ENCODE peak calls at places on chromosomes 7 and 10, in seven cellular contexts. E is heart right ventricle; V is left ventricle myocardium inferior; L is effector memory CD8-positive, alpha-beta T cell; W is nephron progenitor cell; X is RCC 7860; P is HTR-8/SVneo. I is an unnamed sample.

GRCh38 chr10:73359492-73359891 is 828 bp upstream of the CFAP70 start:
- DNase-seq in L (no peak), P (no peak), W (no peak), V (no peak), X (no peak), E (no peak), I (no peak)

GRCh38 chr7:32357535-32358277 is 132.5 kb downstream of the LSM5 start:
- DNase-seq in P (no peak), X (no peak), L (no peak), V (no peak), E (no peak), W (no peak), I (no peak)

GRCh38 chr7:81155654-81156373 is 237.0 kb upstream of the SEMA3C start:
- DNase-seq in X (peak; percentile 100), E (no peak), W (no peak), V (no peak), L (no peak), P (no peak), I (no peak)

GRCh38 chr7:122306320-122307227 is 2.0 kb upstream of the FEZF1 start:
- DNase-seq in P (no peak), V (no peak), W (no peak), L (no peak), E (no peak), X (no peak), I (no peak)

GRCh38 chr10:86603256-86603655 is 51.1 kb upstream of the OPN4 start:
- DNase-seq in L (no peak), E (no peak), V (no peak), W (no peak), P (no peak), X (no peak), I (no peak)

GRCh38 chr10:113585949-113586348 is 33.1 kb downstream of the HABP2 start:
- DNase-seq in X (no peak), L (no peak), E (no peak), P (no peak), V (no peak), W (no peak), I (no peak)

GRCh38 chr7:92768501-92769360 is 67.6 kb downstream of the CDK6 start:
- DNase-seq in E (no peak), W (no peak), X (no peak), P (no peak), V (no peak), L (no peak), I (no peak)

GRCh38 chr7:130904031-130904757 is 170.2 kb upstream of the KLF14 start:
- DNase-seq in L (no peak), W (no peak), E (no peak), V (no peak), P (peak; percentile 62), X (peak; percentile 100), I (no peak)

GRCh38 chr10:5945561-5946418 is 31.6 kb downstream of the IL15RA start:
- DNase-seq in L (no peak), P (peak; percentile 45), X (no peak), W (no peak), E (peak; percentile 77), V (peak; percentile 77), I (no peak)